ENCODE peak calls at places on chromosomes 7 and 10, in eight cellular contexts. One of them, this sample, is unnamed.
A peak's percentile ranks its signal among the peaks of the same experiment; 100 is the strongest.

GRCh38 chr10:47152861-47153349 is 147.1 kb upstream of the GDF10 start:
- DNase-seq in suprapubic skin: no peak
- DNase-seq in tibial artery: no peak
- DNase-seq in transverse colon: no peak
- DNase-seq in heart right ventricle: no peak
- DNase-seq in hepatocyte: no peak
- DNase-seq in PC-3: peak; percentile 54
- DNase-seq in lower leg skin: no peak
- DNase-seq in this sample: peak; percentile 65

GRCh38 chr7:93053209-93053945 is 64.4 kb downstream of the SAMD9 start:
- DNase-seq in suprapubic skin: no peak
- DNase-seq in tibial artery: no peak
- DNase-seq in transverse colon: no peak
- DNase-seq in heart right ventricle: no peak
- DNase-seq in hepatocyte: no peak
- DNase-seq in PC-3: no peak
- DNase-seq in lower leg skin: no peak
- DNase-seq in this sample: no peak

GRCh38 chr10:67539312-67539711 is 156.7 kb downstream of the CTNNA3 start:
- DNase-seq in suprapubic skin: no peak
- DNase-seq in tibial artery: no peak
- DNase-seq in transverse colon: no peak
- DNase-seq in heart right ventricle: no peak
- DNase-seq in hepatocyte: peak; percentile 4
- DNase-seq in PC-3: no peak
- DNase-seq in lower leg skin: peak; percentile 42
- DNase-seq in this sample: peak; percentile 4

GRCh38 chr10:124063736-124064135 is 29.7 kb downstream of the CHST15 start:
- DNase-seq in suprapubic skin: no peak
- DNase-seq in tibial artery: no peak
- DNase-seq in transverse colon: peak; percentile 47
- DNase-seq in heart right ventricle: no peak
- DNase-seq in hepatocyte: peak; percentile 52
- DNase-seq in PC-3: peak; percentile 82
- DNase-seq in lower leg skin: no peak
- DNase-seq in this sample: peak; percentile 48

GRCh38 chr7:123024989-123025758 is 29.7 kb upstream of the TAS2R16 start:
- DNase-seq in suprapubic skin: no peak
- DNase-seq in tibial artery: no peak
- DNase-seq in transverse colon: no peak
- DNase-seq in heart right ventricle: no peak
- DNase-seq in hepatocyte: no peak
- DNase-seq in PC-3: peak; percentile 88
- DNase-seq in lower leg skin: no peak
- DNase-seq in this sample: peak; percentile 78

GRCh38 chr7:70317356-70317755 is 719.1 kb downstream of the AUTS2 start:
- DNase-seq in suprapubic skin: no peak
- DNase-seq in tibial artery: no peak
- DNase-seq in transverse colon: no peak
- DNase-seq in heart right ventricle: no peak
- DNase-seq in hepatocyte: no peak
- DNase-seq in PC-3: no peak
- DNase-seq in lower leg skin: no peak
- DNase-seq in this sample: no peak

GRCh38 chr7:99320371-99320770 is 5.3 kb upstream of the ARPC1A start:
- DNase-seq in suprapubic skin: no peak
- DNase-seq in tibial artery: no peak
- DNase-seq in transverse colon: no peak
- DNase-seq in heart right ventricle: no peak
- DNase-seq in hepatocyte: no peak
- DNase-seq in PC-3: no peak
- DNase-seq in lower leg skin: peak; percentile 8
- DNase-seq in this sample: no peak

GRCh38 chr7:50448823-50449222 is 1.3 kb downstream of the FIGNL1 start:
- DNase-seq in suprapubic skin: no peak
- DNase-seq in tibial artery: no peak
- DNase-seq in transverse colon: no peak
- DNase-seq in heart right ventricle: no peak
- DNase-seq in hepatocyte: no peak
- DNase-seq in PC-3: no peak
- DNase-seq in lower leg skin: no peak
- DNase-seq in this sample: no peak

DNA sequence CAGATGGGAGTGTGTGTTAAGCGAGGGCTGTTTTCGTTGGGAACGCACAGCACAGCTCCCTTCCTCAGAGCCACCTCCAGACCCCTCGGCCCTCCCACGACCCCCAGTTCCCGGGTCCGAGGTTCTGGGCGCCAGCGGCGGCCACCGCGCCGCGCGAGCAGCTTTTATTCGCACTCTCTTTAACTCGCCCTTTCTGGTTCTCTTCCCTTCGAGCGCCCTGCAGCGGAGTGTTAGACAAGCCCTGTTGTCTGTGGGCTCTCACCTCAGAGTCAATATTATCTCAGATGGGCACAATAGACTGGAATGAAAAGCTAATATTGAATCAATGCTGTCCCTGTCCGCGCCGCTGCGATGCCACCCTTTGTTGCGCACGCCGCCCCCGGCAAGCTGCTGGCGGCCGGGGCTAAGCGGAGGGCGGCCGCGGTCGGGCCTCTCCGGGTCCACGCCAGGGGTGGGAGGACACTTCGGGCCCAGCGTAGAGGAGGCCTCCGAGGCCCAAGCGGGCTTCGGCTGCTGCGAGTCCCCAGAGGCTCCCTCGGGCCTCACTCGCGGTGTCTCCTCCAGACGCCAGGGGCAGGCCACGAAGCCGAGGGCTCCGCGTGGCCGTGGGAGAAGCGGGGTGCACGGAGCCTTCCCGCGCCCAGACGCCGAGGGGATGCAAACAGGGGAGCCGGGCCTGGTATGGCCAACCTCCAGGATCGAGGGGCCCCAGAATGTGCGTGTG is 8.1 kb upstream of the EMX2 start:
- DNase-seq in suprapubic skin: peak; percentile 74
- DNase-seq in tibial artery: no peak
- DNase-seq in transverse colon: no peak
- DNase-seq in heart right ventricle: no peak
- DNase-seq in hepatocyte: peak; percentile 36
- DNase-seq in PC-3: no peak
- DNase-seq in lower leg skin: peak; percentile 84
- DNase-seq in this sample: no peak
- H3K4me3 ChIP-seq in suprapubic skin: peak overlapping the region; percentile 42
- H3K4me3 ChIP-seq in tibial artery: peak overlapping the region; percentile 50
- H3K4me3 ChIP-seq in transverse colon: no peak overlapping the region
- H3K4me3 ChIP-seq in heart right ventricle: peak overlapping the region; percentile 41
- H3K4me3 ChIP-seq in hepatocyte: no peak overlapping the region
- H3K4me3 ChIP-seq in PC-3: no peak overlapping the region
- H3K4me3 ChIP-seq in lower leg skin: no peak overlapping the region
- H3K4me3 ChIP-seq in this sample: no peak overlapping the region

GRCh38 chr10:49281461-49281860 is 17.5 kb upstream of the C10orf71 start:
- DNase-seq in suprapubic skin: peak; percentile 47
- DNase-seq in tibial artery: no peak
- DNase-seq in transverse colon: no peak
- DNase-seq in heart right ventricle: no peak
- DNase-seq in hepatocyte: no peak
- DNase-seq in PC-3: no peak
- DNase-seq in lower leg skin: peak; percentile 74
- DNase-seq in this sample: no peak
- TF ChIP-seq CTCF in suprapubic skin: no peak
- TF ChIP-seq CTCF in tibial artery: no peak
- TF ChIP-seq CTCF in transverse colon: no peak
- TF ChIP-seq CTCF in heart right ventricle: peak; percentile 12
- TF ChIP-seq CTCF in hepatocyte: no peak
- TF ChIP-seq CTCF in PC-3: peak; percentile 82
- TF ChIP-seq CTCF in lower leg skin: no peak
- TF ChIP-seq CTCF in this sample: no peak

DNA sequence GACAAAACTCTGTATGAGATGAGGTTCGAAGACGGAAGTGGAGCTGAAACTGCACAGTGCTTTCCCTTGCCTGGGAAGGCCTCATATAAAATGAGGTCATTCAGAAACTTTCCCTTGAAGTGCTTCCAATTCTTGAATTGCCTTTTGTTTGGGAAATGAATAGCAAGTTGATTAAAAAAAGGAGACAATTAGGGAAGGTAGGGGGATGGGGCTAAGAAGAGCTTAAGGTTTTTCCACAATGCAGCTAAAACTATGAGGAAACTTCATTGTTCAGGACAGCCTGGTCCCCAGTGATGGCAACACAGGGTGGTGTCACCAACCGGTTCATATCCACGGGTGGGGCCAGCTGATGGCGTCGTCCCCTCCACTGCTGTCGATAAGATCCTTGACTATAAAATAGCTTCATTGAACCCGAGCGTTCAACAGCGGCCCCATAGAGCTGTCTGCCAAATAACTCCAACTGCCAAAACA is 3.0 kb upstream of the CELF2 start:
- DNase-seq in suprapubic skin: no peak
- DNase-seq in tibial artery: no peak
- DNase-seq in transverse colon: peak; percentile 64
- DNase-seq in heart right ventricle: peak; percentile 16
- DNase-seq in hepatocyte: no peak
- DNase-seq in PC-3: no peak
- DNase-seq in lower leg skin: no peak
- DNase-seq in this sample: no peak
- H3K4me3 ChIP-seq in suprapubic skin: no peak overlapping the region
- H3K4me3 ChIP-seq in tibial artery: no peak overlapping the region
- H3K4me3 ChIP-seq in transverse colon: no peak overlapping the region
- H3K4me3 ChIP-seq in heart right ventricle: no peak overlapping the region
- H3K4me3 ChIP-seq in hepatocyte: no peak overlapping the region
- H3K4me3 ChIP-seq in PC-3: no peak overlapping the region
- H3K4me3 ChIP-seq in lower leg skin: no peak overlapping the region
- H3K4me3 ChIP-seq in this sample: no peak overlapping the region

GRCh38 chr7:28383949-28384348 is 28.4 kb upstream of the CREB5 start:
- DNase-seq in suprapubic skin: no peak
- DNase-seq in tibial artery: no peak
- DNase-seq in transverse colon: no peak
- DNase-seq in heart right ventricle: no peak
- DNase-seq in hepatocyte: no peak
- DNase-seq in PC-3: no peak
- DNase-seq in lower leg skin: no peak
- DNase-seq in this sample: no peak
- TF ChIP-seq CTCF in suprapubic skin: no peak
- TF ChIP-seq CTCF in tibial artery: no peak
- TF ChIP-seq CTCF in transverse colon: no peak
- TF ChIP-seq CTCF in heart right ventricle: no peak
- TF ChIP-seq CTCF in hepatocyte: no peak
- TF ChIP-seq CTCF in PC-3: peak; percentile 14
- TF ChIP-seq CTCF in lower leg skin: no peak
- TF ChIP-seq CTCF in this sample: no peak

GRCh38 chr7:25430200-25430953 is 202.1 kb upstream of the NPVF start:
- DNase-seq in suprapubic skin: no peak
- DNase-seq in tibial artery: no peak
- DNase-seq in transverse colon: no peak
- DNase-seq in heart right ventricle: no peak
- DNase-seq in hepatocyte: no peak
- DNase-seq in PC-3: no peak
- DNase-seq in lower leg skin: no peak
- DNase-seq in this sample: no peak
- H3K4me3 ChIP-seq in suprapubic skin: no peak overlapping the region
- H3K4me3 ChIP-seq in tibial artery: peak overlapping the region; percentile 3
- H3K4me3 ChIP-seq in transverse colon: no peak overlapping the region
- H3K4me3 ChIP-seq in heart right ventricle: no peak overlapping the region
- H3K4me3 ChIP-seq in hepatocyte: no peak overlapping the region
- H3K4me3 ChIP-seq in PC-3: no peak overlapping the region
- H3K4me3 ChIP-seq in lower leg skin: no peak overlapping the region
- H3K4me3 ChIP-seq in this sample: no peak overlapping the region

GRCh38 chr10:13956826-13957225 is 370.1 kb downstream of the PRPF18 start:
- DNase-seq in suprapubic skin: peak; percentile 88
- DNase-seq in tibial artery: peak; percentile 93
- DNase-seq in transverse colon: peak; percentile 29
- DNase-seq in heart right ventricle: peak; percentile 35
- DNase-seq in hepatocyte: peak; percentile 14
- DNase-seq in PC-3: no peak
- DNase-seq in lower leg skin: peak; percentile 94
- DNase-seq in this sample: peak; percentile 81
- TF ChIP-seq CTCF in suprapubic skin: peak; percentile 41
- TF ChIP-seq CTCF in tibial artery: peak; percentile 76
- TF ChIP-seq CTCF in transverse colon: no peak
- TF ChIP-seq CTCF in heart right ventricle: peak; percentile 52
- TF ChIP-seq CTCF in hepatocyte: no peak
- TF ChIP-seq CTCF in PC-3: no peak
- TF ChIP-seq CTCF in lower leg skin: no peak
- TF ChIP-seq CTCF in this sample: peak; percentile 49

GRCh38 chr7:131234719-131235488 is 92.8 kb upstream of the MKLN1 start:
- DNase-seq in suprapubic skin: no peak
- DNase-seq in tibial artery: no peak
- DNase-seq in transverse colon: no peak
- DNase-seq in heart right ventricle: no peak
- DNase-seq in hepatocyte: no peak
- DNase-seq in PC-3: no peak
- DNase-seq in lower leg skin: no peak
- DNase-seq in this sample: peak; percentile 44

GRCh38 chr7:131233193-131233592 is 94.5 kb upstream of the MKLN1 start:
- DNase-seq in suprapubic skin: no peak
- DNase-seq in tibial artery: no peak
- DNase-seq in transverse colon: no peak
- DNase-seq in heart right ventricle: no peak
- DNase-seq in hepatocyte: no peak
- DNase-seq in PC-3: no peak
- DNase-seq in lower leg skin: no peak
- DNase-seq in this sample: no peak

GRCh38 chr7:131236318-131236672 is 91.4 kb upstream of the MKLN1 start:
- DNase-seq in suprapubic skin: no peak
- DNase-seq in tibial artery: no peak
- DNase-seq in transverse colon: no peak
- DNase-seq in heart right ventricle: no peak
- DNase-seq in hepatocyte: no peak
- DNase-seq in PC-3: no peak
- DNase-seq in lower leg skin: no peak
- DNase-seq in this sample: no peak

GRCh38 chr7:131238260-131238940 is 89.3 kb upstream of the MKLN1 start:
- DNase-seq in suprapubic skin: no peak
- DNase-seq in tibial artery: no peak
- DNase-seq in transverse colon: no peak
- DNase-seq in heart right ventricle: no peak
- DNase-seq in hepatocyte: peak; percentile 31
- DNase-seq in PC-3: peak; percentile 58
- DNase-seq in lower leg skin: no peak
- DNase-seq in this sample: peak; percentile 69

DNA sequence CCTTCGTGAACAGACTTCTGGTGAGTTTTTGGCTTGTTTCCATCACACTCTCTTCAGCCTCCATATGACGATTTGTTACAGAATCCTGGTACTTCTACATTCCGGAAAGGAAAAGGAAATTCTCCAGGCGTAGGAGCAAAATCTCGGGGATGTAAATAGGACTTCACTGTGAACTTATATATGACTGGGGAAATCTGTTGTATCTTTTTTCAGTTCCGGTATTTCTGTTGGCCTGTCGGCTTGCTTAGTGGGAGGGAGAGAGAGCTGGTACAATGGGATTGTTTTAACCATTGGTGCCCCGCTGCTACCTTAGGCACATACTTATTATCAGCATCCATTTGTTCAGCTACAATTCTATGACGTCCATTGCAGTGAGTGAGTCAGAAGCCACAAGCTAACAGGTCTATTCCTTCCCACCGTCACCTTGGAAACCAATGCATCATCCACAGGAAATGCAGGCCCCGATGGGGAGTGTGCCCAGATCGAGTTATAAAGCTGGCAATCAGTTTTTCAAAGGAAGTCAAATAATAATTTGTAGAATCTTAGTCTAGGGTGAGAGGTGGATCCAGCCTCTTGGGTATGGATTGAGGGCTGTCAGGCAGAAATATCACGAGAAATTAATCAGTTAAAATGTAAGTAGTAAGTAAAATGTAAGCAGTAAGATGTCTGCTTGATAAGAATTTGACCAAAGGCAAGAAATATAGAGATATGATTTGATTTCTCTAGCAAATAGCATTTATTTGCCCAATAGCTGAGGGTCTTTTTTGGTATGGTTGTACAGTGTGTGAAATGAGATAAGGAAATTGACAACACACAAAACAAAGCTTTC is 92.0 kb upstream of the MKLN1 start:
- DNase-seq in suprapubic skin: no peak
- DNase-seq in tibial artery: peak; percentile 43
- DNase-seq in transverse colon: peak; percentile 19
- DNase-seq in heart right ventricle: no peak
- DNase-seq in hepatocyte: peak; percentile 18
- DNase-seq in PC-3: peak; percentile 93
- DNase-seq in lower leg skin: no peak
- DNase-seq in this sample: peak; percentile 100
- H3K4me3 ChIP-seq in suprapubic skin: no peak overlapping the region
- H3K4me3 ChIP-seq in tibial artery: no peak overlapping the region
- H3K4me3 ChIP-seq in transverse colon: no peak overlapping the region
- H3K4me3 ChIP-seq in heart right ventricle: peak overlapping the region; percentile 0
- H3K4me3 ChIP-seq in hepatocyte: no peak overlapping the region
- H3K4me3 ChIP-seq in PC-3: no peak overlapping the region
- H3K4me3 ChIP-seq in lower leg skin: no peak overlapping the region
- H3K4me3 ChIP-seq in this sample: peak overlapping the region; percentile 32

This sample was measured in fibroblast of pulmonary artery.